ENCODE peak calls at places on chromosome 18, in four cellular contexts. M, S, I and T are unnamed samples.

GRCh38 chr18:31498450-31499156 is 626 bp downstream of the DSG2 start:
- DNase-seq in M (no peak), S (no peak), I (peak; percentile 49), T (no peak)

GRCh38 chr18:11658989-11659388 is 30.1 kb upstream of the GNAL start:
- DNase-seq in M (no peak), S (no peak), I (no peak), T (peak; percentile 80)

GRCh38 chr18:40380657-40381441 is 1574.2 kb upstream of the PIK3C3 start:
- DNase-seq in M (no peak), S (no peak), I (no peak), T (no peak)

GRCh38 chr18:22879279-22879678 is 53.8 kb upstream of the RBBP8 start:
- DNase-seq in M (no peak), S (no peak), I (no peak), T (no peak)

GRCh38 chr18:69981948-69982347 is 34.3 kb upstream of the CD226 start:
- DNase-seq in M (no peak), S (no peak), I (no peak), T (no peak)

GRCh38 chr18:9839806-9840205 is 46.0 kb upstream of the TXNDC2 start:
- DNase-seq in M (no peak), S (no peak), I (no peak), T (no peak)

GRCh38 chr18:49178736-49179135 is 228.0 kb upstream of the SMAD7 start:
- DNase-seq in M (peak; percentile 23), S (no peak), I (peak; percentile 30), T (no peak)

GRCh38 chr18:28716321-28716720 is 539.4 kb upstream of the CDH2 start:
- DNase-seq in M (no peak), S (no peak), I (no peak), T (no peak)

GRCh38 chr18:907171-907879 is 2.7 kb downstream of the ADCYAP1 start:
- DNase-seq in M (no peak), S (no peak), I (no peak), T (no peak)

GRCh38 chr18:40926679-40927078 is 1028.4 kb upstream of the PIK3C3 start:
- DNase-seq in M (no peak), S (no peak), I (no peak), T (no peak)

GRCh38 chr18:28571929-28572328 is 395.0 kb upstream of the CDH2 start:
- DNase-seq in M (no peak), S (no peak), I (no peak), T (no peak)

GRCh38 chr18:36153203-36153602 is 23.5 kb downstream of the ELP2 start:
- DNase-seq in M (no peak), S (no peak), I (no peak), T (no peak)

GRCh38 chr18:51425889-51426288 is 228.4 kb upstream of the MEX3C start:
- DNase-seq in M (no peak), S (no peak), I (peak; percentile 75), T (no peak)

GRCh38 chr18:80232030-80232429 is 15.3 kb downstream of the PARD6G start:
- DNase-seq in M (no peak), S (no peak), I (no peak), T (no peak)

GRCh38 chr18:77044866-77045664 is 87.5 kb downstream of the MBP start:
- DNase-seq in M (no peak), S (no peak), I (no peak), T (no peak)

GRCh38 chr18:54148151-54148550 is 76.3 kb downstream of the MBD2 start:
- DNase-seq in M (no peak), S (no peak), I (no peak), T (no peak)

DNA sequence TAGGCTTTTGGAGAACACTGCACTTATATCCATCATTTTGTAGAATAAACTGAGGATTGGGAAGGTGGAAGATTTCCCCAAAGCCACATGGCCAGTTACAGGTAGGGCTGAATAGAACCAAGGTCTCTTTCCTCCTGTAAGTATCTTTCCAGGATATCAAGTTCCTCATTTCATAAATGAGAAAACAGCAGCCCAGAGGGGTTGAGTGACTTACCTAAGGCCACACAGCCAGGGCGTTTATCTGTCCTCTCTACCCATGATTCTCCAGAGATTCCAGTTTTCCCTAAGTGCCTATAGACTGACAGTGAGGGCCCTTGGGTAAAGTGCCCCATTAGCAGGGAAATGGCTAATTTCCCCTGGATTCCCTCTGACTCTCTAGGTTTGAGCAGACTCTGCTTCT is 132.3 kb upstream of the SKOR2 start:
- DNase-seq in M (no peak), S (no peak), I (no peak), T (no peak)
- H3K27ac ChIP-seq in M (no peak overlapping the region), S (no peak overlapping the region), I (no peak overlapping the region), T (no peak overlapping the region)

DNA sequence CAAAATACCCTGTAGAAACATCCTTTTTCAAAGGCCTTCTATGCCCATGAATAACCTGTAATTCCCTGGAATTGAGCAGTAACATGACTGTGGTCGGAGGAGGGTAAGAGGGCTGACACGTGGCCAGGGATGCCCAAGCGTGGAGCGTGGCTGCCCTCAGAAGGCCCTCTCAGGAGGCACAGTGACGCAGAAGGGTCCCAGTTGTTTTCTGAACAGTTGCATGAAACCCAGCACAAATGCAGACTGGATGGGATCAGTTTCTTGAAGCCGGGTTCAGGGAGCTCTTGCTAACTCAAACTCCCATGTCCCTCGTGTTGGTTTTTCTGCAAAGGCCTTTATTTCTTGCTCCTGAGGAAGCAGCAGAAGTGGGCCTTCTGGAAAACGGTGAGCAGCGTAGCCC is 237.0 kb downstream of the ALPK2 start:
- DNase-seq in M (no peak), S (no peak), I (no peak), T (no peak)
- H3K27ac ChIP-seq in M (no peak overlapping the region), S (no peak overlapping the region), I (no peak overlapping the region), T (no peak overlapping the region)

GRCh38 chr18:3511980-3512379 is 62.0 kb downstream of the TGIF1 start:
- DNase-seq in M (peak; percentile 38), S (no peak), I (peak; percentile 49), T (peak; percentile 85)
- H3K27ac ChIP-seq in M (no peak overlapping the region), S (no peak overlapping the region), I (no peak overlapping the region), T (no peak overlapping the region)

GRCh38 chr18:46179306-46179705 is 75.1 kb downstream of the HAUS1 start:
- DNase-seq in M (no peak), S (no peak), I (no peak), T (no peak)

GRCh38 chr18:46182633-46183401 is 78.6 kb downstream of the HAUS1 start:
- DNase-seq in M (no peak), S (no peak), I (peak; percentile 60), T (no peak)

GRCh38 chr18:46184296-46185080 is 80.3 kb downstream of the HAUS1 start:
- DNase-seq in M (no peak), S (peak; percentile 86), I (no peak), T (no peak)
- H3K27ac ChIP-seq in M (no peak overlapping the region), S (peak overlapping the region; percentile 89), I (no peak overlapping the region), T (no peak overlapping the region)